ENCODE peak calls at places on chromosomes 5 and 9, in eight cellular contexts. One of them, this sample, is unnamed.

GRCh38 chr5:62475072-62475471 is 62.5 kb downstream of the IPO11 start:
- DNase-seq in GM12878: no peak
- DNase-seq in astrocyte of the cerebellum: peak; percentile 36
- DNase-seq in bronchial epithelial cell: peak; percentile 82
- DNase-seq in BE2C: no peak
- DNase-seq in choroid plexus epithelial cell: peak; percentile 54
- DNase-seq in mucosa of descending colon: no peak
- DNase-seq in fibroblast of pulmonary artery: peak; percentile 73
- DNase-seq in this sample: no peak

GRCh38 chr9:16304301-16304700 is 566.2 kb downstream of the BNC2 start:
- DNase-seq in GM12878: no peak
- DNase-seq in astrocyte of the cerebellum: no peak
- DNase-seq in bronchial epithelial cell: no peak
- DNase-seq in BE2C: no peak
- DNase-seq in choroid plexus epithelial cell: no peak
- DNase-seq in mucosa of descending colon: no peak
- DNase-seq in fibroblast of pulmonary artery: no peak
- DNase-seq in this sample: no peak

GRCh38 chr9:137620581-137620980 is 1.8 kb downstream of the EHMT1 start:
- DNase-seq in GM12878: no peak
- DNase-seq in astrocyte of the cerebellum: no peak
- DNase-seq in bronchial epithelial cell: no peak
- DNase-seq in BE2C: no peak
- DNase-seq in choroid plexus epithelial cell: no peak
- DNase-seq in mucosa of descending colon: no peak
- DNase-seq in fibroblast of pulmonary artery: no peak
- DNase-seq in this sample: no peak

GRCh38 chr9:2231831-2232230 is 216.7 kb downstream of the SMARCA2 start:
- DNase-seq in GM12878: no peak
- DNase-seq in astrocyte of the cerebellum: peak; percentile 59
- DNase-seq in bronchial epithelial cell: no peak
- DNase-seq in BE2C: no peak
- DNase-seq in choroid plexus epithelial cell: no peak
- DNase-seq in mucosa of descending colon: no peak
- DNase-seq in fibroblast of pulmonary artery: peak; percentile 73
- DNase-seq in this sample: no peak

GRCh38 chr5:150409638-150410523 is 2.8 kb downstream of the CD74 start:
- DNase-seq in GM12878: peak; percentile 84
- DNase-seq in astrocyte of the cerebellum: peak; percentile 78
- DNase-seq in bronchial epithelial cell: peak; percentile 88
- DNase-seq in BE2C: peak; percentile 83
- DNase-seq in choroid plexus epithelial cell: peak; percentile 92
- DNase-seq in mucosa of descending colon: peak; percentile 71
- DNase-seq in fibroblast of pulmonary artery: peak; percentile 87
- DNase-seq in this sample: peak; percentile 63

GRCh38 chr5:68478306-68479091 is 262.9 kb downstream of the PIK3R1 start:
- DNase-seq in GM12878: no peak
- DNase-seq in astrocyte of the cerebellum: no peak
- DNase-seq in bronchial epithelial cell: no peak
- DNase-seq in BE2C: no peak
- DNase-seq in choroid plexus epithelial cell: peak; percentile 39
- DNase-seq in mucosa of descending colon: no peak
- DNase-seq in fibroblast of pulmonary artery: peak; percentile 16
- DNase-seq in this sample: no peak

GRCh38 chr9:137434498-137435380 is 6.4 kb downstream of the ENTPD8 start:
- DNase-seq in GM12878: no peak
- DNase-seq in astrocyte of the cerebellum: no peak
- DNase-seq in bronchial epithelial cell: no peak
- DNase-seq in BE2C: peak; percentile 9
- DNase-seq in choroid plexus epithelial cell: no peak
- DNase-seq in mucosa of descending colon: peak; percentile 42
- DNase-seq in fibroblast of pulmonary artery: no peak
- DNase-seq in this sample: no peak

GRCh38 chr5:79890871-79891249 is 100.2 kb downstream of the MTX3 start:
- DNase-seq in GM12878: no peak
- DNase-seq in astrocyte of the cerebellum: no peak
- DNase-seq in bronchial epithelial cell: no peak
- DNase-seq in BE2C: no peak
- DNase-seq in choroid plexus epithelial cell: no peak
- DNase-seq in mucosa of descending colon: no peak
- DNase-seq in fibroblast of pulmonary artery: no peak
- DNase-seq in this sample: no peak

GRCh38 chr5:31663519-31663918 is 24.6 kb downstream of the PDZD2 start:
- DNase-seq in GM12878: no peak
- DNase-seq in astrocyte of the cerebellum: peak; percentile 98
- DNase-seq in bronchial epithelial cell: no peak
- DNase-seq in BE2C: no peak
- DNase-seq in choroid plexus epithelial cell: no peak
- DNase-seq in mucosa of descending colon: no peak
- DNase-seq in fibroblast of pulmonary artery: peak; percentile 3
- DNase-seq in this sample: no peak

GRCh38 chr5:171623551-171624097 is 162.0 kb upstream of the SMIM23 start:
- DNase-seq in GM12878: no peak
- DNase-seq in astrocyte of the cerebellum: no peak
- DNase-seq in bronchial epithelial cell: no peak
- DNase-seq in BE2C: no peak
- DNase-seq in choroid plexus epithelial cell: no peak
- DNase-seq in mucosa of descending colon: no peak
- DNase-seq in fibroblast of pulmonary artery: no peak
- DNase-seq in this sample: no peak

GRCh38 chr9:14246951-14247350 is 67.0 kb downstream of the NFIB start:
- DNase-seq in GM12878: no peak
- DNase-seq in astrocyte of the cerebellum: no peak
- DNase-seq in bronchial epithelial cell: no peak
- DNase-seq in BE2C: no peak
- DNase-seq in choroid plexus epithelial cell: no peak
- DNase-seq in mucosa of descending colon: no peak
- DNase-seq in fibroblast of pulmonary artery: no peak
- DNase-seq in this sample: no peak

GRCh38 chr9:133892193-133892920 is 99.8 kb downstream of the VAV2 start:
- DNase-seq in GM12878: no peak
- DNase-seq in astrocyte of the cerebellum: no peak
- DNase-seq in bronchial epithelial cell: no peak
- DNase-seq in BE2C: no peak
- DNase-seq in choroid plexus epithelial cell: no peak
- DNase-seq in mucosa of descending colon: no peak
- DNase-seq in fibroblast of pulmonary artery: no peak
- DNase-seq in this sample: no peak

GRCh38 chr5:154364845-154365244 is 81.0 kb upstream of the SAP30L start:
- DNase-seq in GM12878: no peak
- DNase-seq in astrocyte of the cerebellum: no peak
- DNase-seq in bronchial epithelial cell: no peak
- DNase-seq in BE2C: no peak
- DNase-seq in choroid plexus epithelial cell: no peak
- DNase-seq in mucosa of descending colon: no peak
- DNase-seq in fibroblast of pulmonary artery: no peak
- DNase-seq in this sample: no peak

GRCh38 chr5:174082286-174082685 is 36.8 kb downstream of the NSG2 start:
- DNase-seq in GM12878: no peak
- DNase-seq in astrocyte of the cerebellum: no peak
- DNase-seq in bronchial epithelial cell: peak; percentile 21
- DNase-seq in BE2C: peak; percentile 75
- DNase-seq in choroid plexus epithelial cell: no peak
- DNase-seq in mucosa of descending colon: no peak
- DNase-seq in fibroblast of pulmonary artery: no peak
- DNase-seq in this sample: no peak

GRCh38 chr9:90921104-90921503 is 119.5 kb downstream of the SYK start:
- DNase-seq in GM12878: no peak
- DNase-seq in astrocyte of the cerebellum: no peak
- DNase-seq in bronchial epithelial cell: peak; percentile 97
- DNase-seq in BE2C: peak; percentile 67
- DNase-seq in choroid plexus epithelial cell: no peak
- DNase-seq in mucosa of descending colon: no peak
- DNase-seq in fibroblast of pulmonary artery: peak; percentile 22
- DNase-seq in this sample: no peak

GRCh38 chr5:177320879-177321278 is 9.2 kb upstream of the MXD3 start:
- DNase-seq in GM12878: no peak
- DNase-seq in astrocyte of the cerebellum: no peak
- DNase-seq in bronchial epithelial cell: no peak
- DNase-seq in BE2C: no peak
- DNase-seq in choroid plexus epithelial cell: no peak
- DNase-seq in mucosa of descending colon: peak; percentile 22
- DNase-seq in fibroblast of pulmonary artery: no peak
- DNase-seq in this sample: no peak

GRCh38 chr5:16889203-16889971 is 46.7 kb downstream of the MYO10 start:
- DNase-seq in GM12878: no peak
- DNase-seq in astrocyte of the cerebellum: no peak
- DNase-seq in bronchial epithelial cell: peak; percentile 42
- DNase-seq in BE2C: no peak
- DNase-seq in choroid plexus epithelial cell: peak; percentile 94
- DNase-seq in mucosa of descending colon: no peak
- DNase-seq in fibroblast of pulmonary artery: peak; percentile 80
- DNase-seq in this sample: no peak

GRCh38 chr9:120110520-120110919 is 469.4 kb downstream of the CDK5RAP2 start:
- DNase-seq in GM12878: no peak
- DNase-seq in astrocyte of the cerebellum: no peak
- DNase-seq in bronchial epithelial cell: no peak
- DNase-seq in BE2C: no peak
- DNase-seq in choroid plexus epithelial cell: no peak
- DNase-seq in mucosa of descending colon: no peak
- DNase-seq in fibroblast of pulmonary artery: no peak
- DNase-seq in this sample: no peak

GRCh38 chr9:120104771-120105170 is 475.2 kb downstream of the CDK5RAP2 start:
- DNase-seq in GM12878: no peak
- DNase-seq in astrocyte of the cerebellum: no peak
- DNase-seq in bronchial epithelial cell: peak; percentile 1
- DNase-seq in BE2C: no peak
- DNase-seq in choroid plexus epithelial cell: no peak
- DNase-seq in mucosa of descending colon: no peak
- DNase-seq in fibroblast of pulmonary artery: no peak
- DNase-seq in this sample: no peak

GRCh38 chr9:120107138-120107537 is 472.8 kb downstream of the CDK5RAP2 start:
- DNase-seq in GM12878: no peak
- DNase-seq in astrocyte of the cerebellum: no peak
- DNase-seq in bronchial epithelial cell: no peak
- DNase-seq in BE2C: no peak
- DNase-seq in choroid plexus epithelial cell: no peak
- DNase-seq in mucosa of descending colon: no peak
- DNase-seq in fibroblast of pulmonary artery: no peak
- DNase-seq in this sample: no peak

GRCh38 chr9:120109242-120109641 is 470.7 kb downstream of the CDK5RAP2 start:
- DNase-seq in GM12878: no peak
- DNase-seq in astrocyte of the cerebellum: no peak
- DNase-seq in bronchial epithelial cell: no peak
- DNase-seq in BE2C: peak; percentile 31
- DNase-seq in choroid plexus epithelial cell: no peak
- DNase-seq in mucosa of descending colon: no peak
- DNase-seq in fibroblast of pulmonary artery: no peak
- DNase-seq in this sample: no peak
- TF ChIP-seq CTCF in GM12878: no peak
- TF ChIP-seq CTCF in astrocyte of the cerebellum: no peak
- TF ChIP-seq CTCF in bronchial epithelial cell: no peak
- TF ChIP-seq CTCF in BE2C: peak; percentile 45
- TF ChIP-seq CTCF in choroid plexus epithelial cell: no peak
- TF ChIP-seq CTCF in mucosa of descending colon: no peak
- TF ChIP-seq CTCF in fibroblast of pulmonary artery: no peak
- TF ChIP-seq CTCF in this sample: no peak

GRCh38 chr9:34826999-34827538 is 117.1 kb upstream of the CCL21 start:
- DNase-seq in GM12878: no peak
- DNase-seq in astrocyte of the cerebellum: no peak
- DNase-seq in bronchial epithelial cell: no peak
- DNase-seq in BE2C: no peak
- DNase-seq in choroid plexus epithelial cell: no peak
- DNase-seq in mucosa of descending colon: no peak
- DNase-seq in fibroblast of pulmonary artery: no peak
- DNase-seq in this sample: no peak

GRCh38 chr9:34823778-34824177 is 113.8 kb upstream of the CCL21 start:
- DNase-seq in GM12878: no peak
- DNase-seq in astrocyte of the cerebellum: no peak
- DNase-seq in bronchial epithelial cell: peak; percentile 28
- DNase-seq in BE2C: no peak
- DNase-seq in choroid plexus epithelial cell: no peak
- DNase-seq in mucosa of descending colon: no peak
- DNase-seq in fibroblast of pulmonary artery: no peak
- DNase-seq in this sample: no peak

DNA sequence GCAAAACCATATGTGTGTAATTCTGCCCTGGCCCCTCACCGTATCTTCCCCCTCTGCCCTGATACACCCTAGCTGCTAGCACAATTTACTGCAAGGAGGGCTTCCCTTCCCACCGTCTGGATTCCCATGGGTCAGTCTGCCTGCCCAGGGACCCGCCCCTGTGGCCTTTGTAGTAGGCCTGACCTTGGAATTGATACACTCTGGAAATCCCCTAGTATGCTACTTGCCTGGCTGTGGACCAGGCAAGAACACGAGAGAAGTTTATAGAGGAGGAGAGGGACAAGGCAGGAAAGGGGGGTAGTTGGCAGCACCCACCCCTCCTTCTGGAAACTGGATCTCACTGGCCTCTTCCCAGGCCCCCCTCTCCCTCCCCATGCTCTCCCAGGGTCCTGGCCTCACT is 115.8 kb upstream of the CCL21 start:
- DNase-seq in GM12878: no peak
- DNase-seq in astrocyte of the cerebellum: no peak
- DNase-seq in bronchial epithelial cell: no peak
- DNase-seq in BE2C: no peak
- DNase-seq in choroid plexus epithelial cell: no peak
- DNase-seq in mucosa of descending colon: no peak
- DNase-seq in fibroblast of pulmonary artery: peak; percentile 1
- DNase-seq in this sample: no peak
- TF ChIP-seq CTCF in GM12878: no peak
- TF ChIP-seq CTCF in astrocyte of the cerebellum: no peak
- TF ChIP-seq CTCF in bronchial epithelial cell: no peak
- TF ChIP-seq CTCF in BE2C: no peak
- TF ChIP-seq CTCF in choroid plexus epithelial cell: no peak
- TF ChIP-seq CTCF in mucosa of descending colon: no peak
- TF ChIP-seq CTCF in fibroblast of pulmonary artery: no peak
- TF ChIP-seq CTCF in this sample: no peak

DNA sequence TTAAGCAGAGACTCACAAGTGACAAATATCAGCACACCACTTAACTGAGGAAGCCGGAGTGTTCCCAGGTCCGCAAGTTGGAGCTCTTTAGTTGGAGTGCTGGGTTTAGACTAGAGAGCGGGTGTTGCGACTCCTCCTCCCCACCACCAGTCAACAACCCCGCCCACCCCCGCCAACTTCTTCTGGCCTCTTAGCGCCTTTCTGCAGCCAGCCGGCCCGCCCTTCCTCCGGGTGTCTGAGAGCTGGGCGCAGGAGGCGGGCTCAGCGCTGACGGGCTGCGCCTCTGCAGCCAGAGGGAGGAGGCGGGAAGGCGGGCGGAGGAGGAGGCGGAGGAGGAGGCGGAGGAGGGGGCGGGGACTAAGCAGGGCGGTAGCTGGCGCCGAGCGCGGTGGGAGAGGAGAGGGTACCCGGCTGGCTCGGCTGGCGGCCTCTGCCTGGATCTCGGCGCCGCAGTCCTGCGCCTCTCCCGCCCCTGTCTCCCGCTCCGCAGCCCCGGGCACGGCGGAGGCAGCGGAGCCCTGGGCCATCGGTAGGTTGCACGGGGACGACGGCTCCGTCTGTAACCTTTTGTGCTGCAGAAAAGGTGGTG is at the start of gene MACIR:
- DNase-seq in GM12878: peak; percentile 88
- DNase-seq in astrocyte of the cerebellum: peak; percentile 95
- DNase-seq in bronchial epithelial cell: peak; percentile 91
- DNase-seq in BE2C: peak; percentile 99
- DNase-seq in choroid plexus epithelial cell: peak; percentile 99
- DNase-seq in mucosa of descending colon: peak; percentile 98
- DNase-seq in fibroblast of pulmonary artery: peak; percentile 98
- DNase-seq in this sample: peak; percentile 89
- TF ChIP-seq CTCF in GM12878: no peak
- TF ChIP-seq CTCF in astrocyte of the cerebellum: no peak
- TF ChIP-seq CTCF in bronchial epithelial cell: no peak
- TF ChIP-seq CTCF in BE2C: no peak
- TF ChIP-seq CTCF in choroid plexus epithelial cell: peak; percentile 36
- TF ChIP-seq CTCF in mucosa of descending colon: peak; percentile 27
- TF ChIP-seq CTCF in fibroblast of pulmonary artery: no peak
- TF ChIP-seq CTCF in this sample: no peak

GRCh38 chr9:4849364-4849763 is 56.6 kb downstream of the RCL1 start:
- DNase-seq in GM12878: no peak
- DNase-seq in astrocyte of the cerebellum: no peak
- DNase-seq in bronchial epithelial cell: no peak
- DNase-seq in BE2C: no peak
- DNase-seq in choroid plexus epithelial cell: no peak
- DNase-seq in mucosa of descending colon: no peak
- DNase-seq in fibroblast of pulmonary artery: no peak
- DNase-seq in this sample: no peak
- TF ChIP-seq CTCF in GM12878: peak; percentile 35
- TF ChIP-seq CTCF in astrocyte of the cerebellum: no peak
- TF ChIP-seq CTCF in bronchial epithelial cell: peak; percentile 33
- TF ChIP-seq CTCF in BE2C: no peak
- TF ChIP-seq CTCF in choroid plexus epithelial cell: no peak
- TF ChIP-seq CTCF in mucosa of descending colon: no peak
- TF ChIP-seq CTCF in fibroblast of pulmonary artery: no peak
- TF ChIP-seq CTCF in this sample: no peak

This sample was measured in GM13977.